ENCODE peak calls at places on chromosomes 13 and 19, in five cellular contexts. F is fibroblast of lung, U is tibial artery, D is NCI-H460, E is NCI-H1694 treated with DMSO at 0.1 percent for 48 hours. W is an unnamed sample.

GRCh38 chr13:60112771-60113170 is 51.0 kb downstream of the DIAPH3 start:
- DNase-seq in E (no peak), F (peak), U (no peak), D (no peak), W (no peak)

GRCh38 chr13:112629161-112629560 is 41.2 kb upstream of the TUBGCP3 start:
- DNase-seq in D (no peak), E (no peak), U (peak), F (no peak), W (no peak)

GRCh38 chr13:25187596-25187995 is 15.5 kb upstream of the AMER2 start:
- DNase-seq in F (no peak), E (no peak), D (no peak), U (no peak), W (no peak)

GRCh38 chr13:40770934-40771618 is at the start of gene MRPS31:
- DNase-seq in E (peak), F (peak), D (peak), U (peak), W (peak)

GRCh38 chr13:99281811-99282263 is 23.7 kb upstream of the GPR18 start:
- DNase-seq in D (no peak), U (peak), F (no peak), E (no peak), W (no peak)

GRCh38 chr13:42066542-42066941 is 18.1 kb downstream of the DGKH start:
- DNase-seq in E (no peak), U (no peak), F (peak), D (no peak), W (no peak)

GRCh38 chr13:102128216-102128800 is 273.5 kb downstream of the FGF14 start:
- DNase-seq in U (no peak), F (peak), E (no peak), D (peak), W (peak)

GRCh38 chr19:45940515-45940805 is 25.9 kb upstream of the NANOS2 start:
- DNase-seq in D (no peak), U (no peak), F (no peak), E (no peak), W (no peak)

GRCh38 chr13:72639377-72639776 is 88.1 kb downstream of the MZT1 start:
- DNase-seq in D (no peak), U (no peak), E (no peak), F (no peak), W (no peak)

GRCh38 chr19:48724796-48725753 is 5.5 kb upstream of the MAMSTR start:
- DNase-seq in D (peak), U (no peak), F (peak), E (peak), W (peak)

GRCh38 chr19:18832331-18833140 is 777 bp downstream of the UPF1 start:
- DNase-seq in D (no peak), E (no peak), F (no peak), U (no peak), W (no peak)

GRCh38 chr19:3097442-3097871 is 3.3 kb downstream of the GNA11 start:
- DNase-seq in U (no peak), E (no peak), F (no peak), D (no peak), W (no peak)

GRCh38 chr13:102286326-102286725 is 115.5 kb downstream of the FGF14 start:
- DNase-seq in D (peak), U (no peak), F (peak), E (no peak), W (no peak)

GRCh38 chr13:55437162-55437561 is 1703.6 kb upstream of the PRR20A start:
- DNase-seq in E (no peak), U (no peak), F (no peak), D (no peak), W (no peak)

GRCh38 chr13:41352935-41353801 is 42.1 kb downstream of the NAA16 start:
- DNase-seq in U (no peak), D (peak), F (peak), E (peak), W (no peak)

GRCh38 chr13:30510091-30510490 is 44.4 kb upstream of the HMGB1 start:
- DNase-seq in E (no peak), D (no peak), U (no peak), F (no peak), W (no peak)

GRCh38 chr13:74562381-74562780 is 428.2 kb upstream of the KLF12 start:
- DNase-seq in E (no peak), D (no peak), U (no peak), F (peak), W (no peak)

GRCh38 chr19:38555200-38555599 is 62.6 kb downstream of the MAP4K1 start:
- DNase-seq in U (no peak), E (no peak), F (no peak), D (no peak), W (no peak)

GRCh38 chr13:42821437-42821836 is 40.1 kb downstream of the FAM216B start:
- DNase-seq in U (no peak), E (no peak), D (no peak), F (peak), W (peak)

GRCh38 chr13:75195479-75196111 is 286.4 kb downstream of the TBC1D4 start:
- DNase-seq in U (no peak), E (peak), F (no peak), D (no peak), W (no peak)

GRCh38 chr13:101514695-101515275 is 62.3 kb downstream of the ITGBL1 start:
- DNase-seq in U (no peak), F (peak), D (peak), E (peak), W (peak)

GRCh38 chr19:47256688-47257410 is 524 bp downstream of the CCDC9 start:
- DNase-seq in U (peak), D (peak), F (peak), E (peak), W (peak)

GRCh38 chr13:49560270-49561063 is 24.9 kb downstream of the RCBTB1 start:
- DNase-seq in F (peak), D (no peak), E (no peak), U (no peak), W (no peak)

GRCh38 chr19:48780684-48781391 is 25.5 kb downstream of the FGF21 start:
- DNase-seq in D (no peak), E (no peak), F (peak), U (no peak), W (no peak)

GRCh38 chr13:100630564-100630963 is 42.0 kb upstream of the GGACT start:
- DNase-seq in D (no peak), U (no peak), E (no peak), F (no peak), W (no peak)

GRCh38 chr19:15101479-15102082 is 5.6 kb upstream of the SYDE1 start:
- DNase-seq in U (no peak), E (peak), D (no peak), F (peak), W (no peak)

GRCh38 chr13:21181671-21182070 is 5.2 kb downstream of the MRPL57 start:
- DNase-seq in F (no peak), E (no peak), D (no peak), U (no peak), W (no peak)

GRCh38 chr19:55809381-55810058 is 22.3 kb downstream of the NLRP11 start:
- DNase-seq in U (no peak), D (peak), E (peak), F (peak), W (peak)

GRCh38 chr19:11499890-11500420 is 5.7 kb downstream of the ZNF653 start:
- DNase-seq in F (no peak), U (no peak), E (no peak), D (no peak), W (no peak)

GRCh38 chr19:39390460-39390758 is 497 bp downstream of the PAF1 start:
- DNase-seq in E (no peak), U (no peak), D (no peak), F (no peak), W (no peak)

GRCh38 chr13:41520699-41521630 is 63.6 kb downstream of the RGCC start:
- DNase-seq in F (peak), D (no peak), U (no peak), E (no peak), W (no peak)

GRCh38 chr19:48836089-48837017 is at the start of gene HSD17B14:
- DNase-seq in U (peak), F (peak), E (no peak), D (no peak), W (no peak)

GRCh38 chr19:57934820-57935665 is at the start of gene ZNF418:
- DNase-seq in E (no peak), U (no peak), D (no peak), F (peak), W (peak)

W was measured in HFF-Myc.